ENCODE peak calls at places on chromosomes 2 and 18, in four cellular contexts. S is A549, I is spleen, X is uterus. T is an unnamed sample.
A peak's percentile ranks its signal among the peaks of the same experiment; 100 is the strongest.

GRCh38 chr2:238097201-238097987 is 2.7 kb upstream of the ESPNL start:
- DNase-seq in X (no peak), I (no peak), S (no peak), T (peak; percentile 90)

GRCh38 chr2:159083601-159084000 is 115.2 kb downstream of the TANC1 start:
- DNase-seq in S (peak; percentile 24), X (no peak), I (no peak), T (no peak)

GRCh38 chr2:25494626-25495025 is 152.9 kb upstream of the DNMT3A start:
- DNase-seq in I (no peak), X (no peak), S (no peak), T (no peak)

GRCh38 chr2:190512539-190513095 is 21.9 kb downstream of the NEMP2 start:
- DNase-seq in I (no peak), S (no peak), X (no peak), T (no peak)

GRCh38 chr2:187698374-187699110 is 144.3 kb upstream of the TFPI start:
- DNase-seq in S (no peak), X (no peak), I (no peak), T (no peak)

GRCh38 chr2:110166246-110166645 is 38.6 kb downstream of the NPHP1 start:
- DNase-seq in X (no peak), S (no peak), I (no peak), T (no peak)

GRCh38 chr2:11169333-11169732 is 14.1 kb downstream of the SLC66A3 start:
- DNase-seq in S (no peak), X (no peak), I (peak; percentile 71), T (no peak)

GRCh38 chr2:177710003-177710411 is 317.4 kb downstream of the AGPS start:
- DNase-seq in S (no peak), I (no peak), X (no peak), T (no peak)

GRCh38 chr18:3420919-3421279 is 29.1 kb upstream of the TGIF1 start:
- DNase-seq in X (no peak), I (no peak), S (no peak), T (no peak)

GRCh38 chr2:130864830-130865229 is 28.1 kb downstream of the ARHGEF4 start:
- DNase-seq in S (peak; percentile 66), I (no peak), X (no peak), T (no peak)

GRCh38 chr2:35962585-35962984 is 393.0 kb upstream of the CRIM1 start:
- DNase-seq in I (no peak), X (no peak), S (no peak), T (no peak)

GRCh38 chr2:25381502-25381901 is 39.8 kb upstream of the DNMT3A start:
- DNase-seq in S (no peak), X (no peak), I (peak; percentile 47), T (no peak)

GRCh38 chr2:219182331-219183150 is 4.5 kb downstream of the RETREG2 start:
- DNase-seq in X (no peak), I (peak; percentile 84), S (no peak), T (peak; percentile 64)

GRCh38 chr18:434410-434809 is 66.1 kb downstream of the COLEC12 start:
- DNase-seq in I (no peak), X (no peak), S (no peak), T (no peak)

GRCh38 chr2:73239776-73240175 is 5.7 kb downstream of the CCT7 start:
- DNase-seq in X (no peak), I (no peak), S (no peak), T (no peak)

GRCh38 chr2:133476931-133477613 is 91.2 kb downstream of the NCKAP5 start:
- DNase-seq in I (no peak), S (no peak), X (no peak), T (no peak)

GRCh38 chr2:156334496-156335478 is 2.3 kb upstream of the NR4A2 start:
- DNase-seq in S (peak; percentile 93), I (peak; percentile 94), X (peak; percentile 94), T (peak; percentile 97)
- TF ChIP-seq CTCF in S (no peak), I (peak; percentile 28), X (peak; percentile 32), T (no peak)

GRCh38 chr2:179860255-179861026 is 971 bp downstream of the ZNF385B start:
- DNase-seq in X (no peak), I (no peak), S (no peak), T (no peak)
- H3K27ac ChIP-seq in X (no peak overlapping the region), I (no peak overlapping the region), S (no peak overlapping the region), T (peak overlapping the region; percentile 86)

GRCh38 chr2:197804049-197804757 is at the start of gene PLCL1:
- DNase-seq in I (peak; percentile 94), X (peak; percentile 90), S (peak; percentile 81), T (peak; percentile 97)
- TF ChIP-seq POLR2A in I (no peak), X (peak; percentile 90), S (no peak), T (peak; percentile 5)

DNA sequence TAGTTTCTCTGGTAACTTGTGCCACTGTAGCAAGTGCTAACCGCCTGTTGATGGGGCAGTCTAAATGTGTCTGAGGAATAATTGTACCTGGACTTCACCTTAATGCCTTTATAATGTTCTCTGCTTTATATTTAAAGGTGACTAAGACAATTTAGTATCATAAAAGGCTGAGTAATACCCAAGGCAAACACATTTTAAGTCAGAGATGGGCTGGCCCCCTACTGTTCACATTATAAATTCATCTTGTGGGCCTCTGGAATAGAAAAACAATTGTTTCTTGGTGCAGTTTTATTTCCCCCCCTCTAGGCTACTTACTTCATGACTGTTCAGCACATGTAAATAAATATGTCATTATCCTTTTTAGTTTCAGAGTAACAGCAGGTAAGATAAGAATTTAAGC is 559.3 kb upstream of the PIK3C3 start:
- DNase-seq in S (no peak), I (no peak), X (no peak), T (no peak)
- TF ChIP-seq CTCF in S (no peak), I (no peak), X (no peak), T (no peak)

DNA sequence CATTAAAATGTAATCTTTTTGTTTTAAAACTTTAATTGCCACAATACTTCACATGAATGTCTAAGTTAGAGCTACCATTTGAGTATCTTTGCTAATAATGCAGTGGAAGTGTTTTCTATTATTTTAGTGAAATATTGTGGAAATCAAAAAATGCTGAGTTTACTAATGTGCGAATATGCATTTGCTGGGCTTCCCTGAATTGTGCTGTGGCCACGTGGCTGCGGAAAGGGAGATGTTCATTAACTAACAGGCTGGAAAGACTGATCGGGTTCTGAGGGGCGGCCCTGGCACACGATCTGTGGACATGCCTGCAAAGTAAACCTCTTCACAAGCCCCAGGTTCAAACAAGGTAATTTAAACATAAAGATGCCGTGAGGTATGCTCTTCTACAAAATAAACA is 168.9 kb downstream of the LAMA1 start:
- DNase-seq in X (no peak), S (no peak), I (no peak), T (no peak)
- H3K27ac ChIP-seq in X (no peak overlapping the region), S (no peak overlapping the region), I (no peak overlapping the region), T (no peak overlapping the region)

DNA sequence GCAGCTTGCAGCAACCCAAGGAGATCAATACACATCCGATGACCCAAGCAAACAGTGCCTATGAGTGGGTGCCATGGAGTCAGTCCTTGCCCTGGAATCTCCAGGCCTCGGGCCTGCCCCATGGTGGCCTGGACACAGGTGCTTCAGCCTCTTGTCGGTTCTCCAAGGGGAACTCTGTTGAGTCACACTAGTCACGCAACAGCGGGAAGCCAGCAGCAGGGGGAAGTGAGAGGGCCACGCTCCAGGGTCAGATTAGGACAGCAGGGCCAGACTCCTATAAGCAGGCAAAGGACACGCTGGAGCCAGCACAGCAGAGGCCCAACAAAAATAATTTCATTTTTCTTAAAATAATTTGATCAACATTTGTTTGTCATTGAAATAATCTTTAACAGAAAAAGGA is 16.6 kb upstream of the ARMC9 start:
- DNase-seq in I (peak; percentile 91), S (peak; percentile 66), X (no peak), T (no peak)
- TF ChIP-seq POLR2A in I (no peak), S (no peak), X (no peak), T (no peak)

DNA sequence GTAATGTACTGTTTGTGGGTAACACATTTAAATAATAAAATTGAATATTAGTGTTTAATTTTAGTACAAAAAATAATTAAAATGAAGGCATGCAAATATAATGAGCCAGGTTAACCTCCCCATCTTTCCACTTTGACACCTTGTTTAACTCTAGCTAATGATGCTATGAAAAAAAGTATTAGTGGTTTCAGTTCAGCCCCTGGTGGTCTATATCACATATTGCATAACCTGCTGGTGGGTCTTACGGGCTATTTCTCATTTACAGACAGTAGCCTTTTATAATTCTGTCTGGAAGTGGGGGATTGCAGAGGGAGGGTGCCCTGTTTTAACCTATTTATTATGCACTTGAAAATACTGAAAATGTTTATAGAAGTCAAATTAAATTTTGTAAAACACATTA is 380.9 kb downstream of the MTX2 start:
- DNase-seq in I (no peak), X (no peak), S (no peak), T (no peak)
- TF ChIP-seq CTCF in I (no peak), X (no peak), S (no peak), T (no peak)

T was measured in esophagus muscularis mucosa.